ENCODE peak calls at places on chromosomes 6 and 20, in four cellular contexts. B is A549, A is HCT116, S is body of pancreas. M is an unnamed sample.

GRCh38 chr6:157107915-157108651 is 215.2 kb downstream of the TMEM242 start:
- DNase-seq in B (peak), A (no peak), S (no peak), M (no peak)

GRCh38 chr20:19027971-19028370 is 184.5 kb upstream of the SLC24A3 start:
- DNase-seq in B (no peak), A (no peak), S (no peak), M (no peak)

GRCh38 chr6:158068893-158069799 is 87.5 kb downstream of the SYNJ2 start:
- DNase-seq in B (peak), A (no peak), S (peak), M (peak)

GRCh38 chr6:65072500-65072899 is 634.5 kb downstream of the EYS start:
- DNase-seq in B (no peak), A (no peak), S (no peak), M (no peak)

GRCh38 chr6:130001229-130001554 is 17.2 kb upstream of the L3MBTL3 start:
- DNase-seq in B (no peak), A (no peak), S (no peak), M (no peak)

GRCh38 chr20:36875702-36876472 is at the start of gene TLDC2:
- DNase-seq in B (no peak), A (no peak), S (no peak), M (no peak)

GRCh38 chr6:107264357-107264831 is 149.1 kb upstream of the BEND3 start:
- DNase-seq in B (peak), A (no peak), S (no peak), M (no peak)

GRCh38 chr20:5658897-5659296 is 91.3 kb upstream of the SHLD1 start:
- DNase-seq in B (peak), A (no peak), S (peak), M (peak)

GRCh38 chr6:31765910-31766794 is 3.7 kb downstream of the SAPCD1 start:
- DNase-seq in B (no peak), A (no peak), S (no peak), M (no peak)

GRCh38 chr6:169215201-169215661 is 38.4 kb downstream of the THBS2 start:
- DNase-seq in B (no peak), A (no peak), S (no peak), M (no peak)

GRCh38 chr6:19380287-19380686 is 456.9 kb upstream of the ID4 start:
- DNase-seq in B (no peak), A (no peak), S (no peak), M (no peak)

GRCh38 chr6:104940881-104941693 is 15.8 kb upstream of the LIN28B start:
- DNase-seq in B (no peak), A (no peak), S (no peak), M (no peak)

GRCh38 chr20:44057698-44058675 is 129.0 kb downstream of the JPH2 start:
- DNase-seq in B (no peak), A (no peak), S (no peak), M (no peak)

GRCh38 chr20:16514145-16514544 is 59.1 kb downstream of the KIF16B start:
- DNase-seq in B (no peak), A (no peak), S (no peak), M (no peak)

GRCh38 chr20:58342104-58342945 is 32.8 kb downstream of the RAB22A start:
- DNase-seq in B (peak), A (no peak), S (no peak), M (no peak)

GRCh38 chr6:138346302-138347195 is 31.2 kb upstream of the SMIM28 start:
- DNase-seq in B (no peak), A (no peak), S (no peak), M (no peak)

GRCh38 chr20:61941721-61942405 is 123.8 kb downstream of the TAF4 start:
- DNase-seq in B (no peak), A (no peak), S (no peak), M (no peak)

GRCh38 chr20:39547546-39548410 is 585.6 kb downstream of the DHX35 start:
- DNase-seq in B (no peak), A (no peak), S (no peak), M (no peak)

GRCh38 chr6:28683945-28684538 is 158.4 kb downstream of the GPX5 start:
- DNase-seq in B (peak), A (peak), S (peak), M (no peak)

GRCh38 chr20:21360686-21361085 is 36.6 kb downstream of the NKX2-4 start:
- DNase-seq in B (no peak), A (no peak), S (no peak), M (no peak)

GRCh38 chr6:154537942-154538341 is 27.5 kb upstream of the CNKSR3 start:
- DNase-seq in B (no peak), A (no peak), S (peak), M (no peak)

GRCh38 chr6:25934181-25934580 is 3.7 kb upstream of the SLC17A2 start:
- DNase-seq in B (no peak), A (no peak), S (no peak), M (no peak)

GRCh38 chr6:53752440-53752839 is 42.4 kb upstream of the LRRC1 start:
- DNase-seq in B (no peak), A (no peak), S (no peak), M (no peak)

GRCh38 chr20:49132995-49133451 is 55.1 kb downstream of the STAU1 start:
- DNase-seq in B (peak), A (peak), S (peak), M (no peak)

GRCh38 chr6:128069180-128069579 is 168.3 kb upstream of the THEMIS start:
- DNase-seq in B (no peak), A (no peak), S (no peak), M (no peak)

GRCh38 chr20:45221076-45221475 is at the start of gene SEMG2:
- DNase-seq in B (no peak), A (no peak), S (no peak), M (no peak)

GRCh38 chr20:14116037-14116436 is 120.7 kb downstream of the MACROD2 start:
- DNase-seq in B (no peak), A (no peak), S (no peak), M (no peak)

GRCh38 chr6:89590133-89590532 is 48.4 kb downstream of the LYRM2 start:
- DNase-seq in B (no peak), A (no peak), S (no peak), M (no peak)

GRCh38 chr6:135904666-135905065 is 53.2 kb downstream of the PDE7B start:
- DNase-seq in B (no peak), A (no peak), S (no peak), M (no peak)

GRCh38 chr6:170442596-170442995 is 110.5 kb downstream of the PSMB1 start:
- DNase-seq in B (no peak), A (no peak), S (no peak), M (no peak)

GRCh38 chr6:170360476-170360875 is 53.9 kb downstream of the FAM120B start:
- DNase-seq in B (no peak), A (no peak), S (no peak), M (no peak)

DNA sequence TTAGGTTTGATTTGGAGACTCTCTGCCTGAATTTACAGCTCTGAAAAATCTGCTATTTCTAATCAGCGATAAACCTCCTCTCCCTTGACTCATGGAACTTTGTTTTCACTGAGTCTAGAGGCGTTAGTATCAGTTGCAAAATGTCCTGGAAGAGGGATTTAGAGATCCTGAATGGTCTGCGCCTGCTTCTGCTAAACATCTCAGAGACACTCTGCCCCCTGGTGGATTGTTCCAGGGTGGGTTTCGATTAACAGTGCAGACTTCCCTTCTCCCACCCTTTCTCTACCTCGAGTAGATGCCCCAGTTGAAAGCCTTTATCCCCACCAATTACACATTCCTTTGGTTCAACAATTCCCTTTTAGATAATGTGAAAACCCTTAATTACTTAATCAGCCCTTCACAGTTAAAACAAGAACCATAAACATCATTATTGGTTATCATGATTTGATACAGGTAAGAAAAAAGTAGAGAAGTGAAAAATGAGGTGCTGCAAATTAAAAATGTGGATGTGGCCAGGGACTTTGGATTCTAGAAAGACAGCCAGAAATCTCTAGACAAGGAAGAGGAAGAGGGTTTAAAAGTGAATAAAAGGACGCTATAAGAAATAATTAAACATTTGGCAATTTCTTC is 5.5 kb downstream of the HTR1B start:
- DNase-seq in B (peak), A (peak), S (peak), M (no peak)
- TF ChIP-seq POLR2A in B (no peak), A (no peak), S (no peak), M (no peak)

GRCh38 chr20:24996449-24997195 is 4.1 kb upstream of the APMAP start:
- DNase-seq in B (no peak), A (no peak), S (no peak), M (no peak)

GRCh38 chr20:24993337-24994185 is 1.0 kb upstream of the APMAP start:
- DNase-seq in B (peak), A (no peak), S (no peak), M (peak)

GRCh38 chr20:24995741-24996448 is 3.3 kb upstream of the APMAP start:
- DNase-seq in B (no peak), A (no peak), S (no peak), M (peak)

GRCh38 chr20:24994186-24994465 is 1.6 kb upstream of the APMAP start:
- DNase-seq in B (no peak), A (no peak), S (no peak), M (no peak)

DNA sequence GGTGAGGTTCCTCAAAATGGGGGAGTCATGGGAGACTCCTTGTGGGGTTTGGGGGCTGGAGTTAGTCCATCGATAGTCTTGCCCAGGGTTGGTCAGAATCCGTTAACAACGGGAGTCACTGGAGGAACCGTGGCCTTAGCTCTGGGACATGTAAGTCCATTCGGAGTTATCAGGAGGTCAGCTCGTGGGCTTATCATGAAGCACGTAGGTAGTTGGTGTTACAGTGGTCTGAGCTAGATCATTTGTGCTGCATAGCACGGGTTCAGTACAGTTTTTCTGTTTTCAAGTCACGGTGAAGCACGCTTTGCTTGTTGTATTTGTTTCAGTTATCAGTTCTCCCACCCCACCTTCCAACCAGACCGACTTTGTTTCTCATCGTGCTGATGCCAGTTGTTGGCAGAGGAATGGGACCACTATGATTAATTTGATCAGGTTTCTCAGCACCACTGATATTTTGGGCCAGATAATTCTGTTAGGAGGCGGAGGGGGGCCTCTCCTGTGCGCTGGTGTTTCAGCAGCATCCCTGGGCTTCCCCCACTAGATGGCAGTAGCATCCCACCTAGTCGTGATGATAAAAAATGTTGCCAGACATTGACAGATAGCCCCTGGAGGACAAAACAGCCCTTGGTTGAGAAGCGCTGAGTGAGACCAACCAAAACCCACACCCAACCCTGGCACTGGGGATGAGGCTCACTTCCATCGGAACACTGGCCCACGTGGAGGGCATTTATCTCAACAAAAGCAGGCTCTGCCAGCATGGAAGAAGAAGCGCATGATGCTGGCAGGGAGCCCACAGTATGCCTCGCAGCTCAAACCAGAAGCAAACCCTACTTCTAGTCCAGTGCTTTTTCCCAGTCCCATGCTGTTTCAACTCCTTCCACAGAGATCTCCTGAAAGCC is 2.2 kb upstream of the APMAP start:
- DNase-seq in B (peak), A (peak), S (peak), M (peak)
- TF ChIP-seq POLR2A in B (no peak), A (no peak), S (no peak), M (no peak)

GRCh38 chr6:131627724-131628682 is at the start of gene MED23:
- DNase-seq in B (peak), A (peak), S (peak), M (peak)
- TF ChIP-seq POLR2A in B (peak), A (no peak), S (peak), M (no peak)

DNA sequence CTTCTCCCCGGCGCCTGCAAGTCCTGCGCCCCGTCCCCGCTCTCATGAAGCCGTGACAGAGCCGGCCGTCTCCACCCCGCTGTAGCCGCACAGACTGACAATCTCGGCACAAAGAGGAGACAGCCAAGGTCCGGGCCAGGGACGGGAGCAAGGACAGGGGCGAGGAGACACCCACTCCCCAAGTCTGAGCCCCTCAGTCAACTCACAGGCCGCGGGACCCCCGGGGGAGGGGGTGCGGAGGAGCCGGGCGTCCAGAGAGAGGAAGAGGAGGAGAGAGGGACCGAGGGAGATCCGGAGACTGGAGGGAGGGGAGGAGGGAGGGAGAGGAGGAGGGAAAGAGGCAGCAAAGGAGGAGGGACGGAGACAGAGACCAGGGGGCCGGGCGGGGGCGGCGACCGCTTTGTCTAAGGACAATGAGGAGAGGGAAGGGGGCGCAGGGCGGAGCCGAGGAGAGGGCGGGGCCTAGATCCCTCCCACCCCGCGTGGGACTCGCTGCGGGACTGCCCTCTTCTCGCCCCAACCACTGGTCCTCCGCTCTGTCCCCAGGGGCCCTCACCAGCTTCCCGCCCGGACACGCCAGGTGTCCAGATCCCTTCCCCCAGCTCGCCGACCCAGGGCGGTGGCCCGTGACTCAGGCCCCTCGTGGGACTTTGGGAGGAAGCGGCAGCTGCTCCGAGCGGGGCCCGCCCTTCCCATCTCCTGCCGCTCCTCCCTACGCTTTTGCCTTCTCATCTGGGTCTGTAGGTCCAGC is 638 bp upstream of the PPP1R18 start:
- DNase-seq in B (peak), A (no peak), S (peak), M (peak)
- TF ChIP-seq POLR2A in B (no peak), A (peak), S (peak), M (no peak)

DNA sequence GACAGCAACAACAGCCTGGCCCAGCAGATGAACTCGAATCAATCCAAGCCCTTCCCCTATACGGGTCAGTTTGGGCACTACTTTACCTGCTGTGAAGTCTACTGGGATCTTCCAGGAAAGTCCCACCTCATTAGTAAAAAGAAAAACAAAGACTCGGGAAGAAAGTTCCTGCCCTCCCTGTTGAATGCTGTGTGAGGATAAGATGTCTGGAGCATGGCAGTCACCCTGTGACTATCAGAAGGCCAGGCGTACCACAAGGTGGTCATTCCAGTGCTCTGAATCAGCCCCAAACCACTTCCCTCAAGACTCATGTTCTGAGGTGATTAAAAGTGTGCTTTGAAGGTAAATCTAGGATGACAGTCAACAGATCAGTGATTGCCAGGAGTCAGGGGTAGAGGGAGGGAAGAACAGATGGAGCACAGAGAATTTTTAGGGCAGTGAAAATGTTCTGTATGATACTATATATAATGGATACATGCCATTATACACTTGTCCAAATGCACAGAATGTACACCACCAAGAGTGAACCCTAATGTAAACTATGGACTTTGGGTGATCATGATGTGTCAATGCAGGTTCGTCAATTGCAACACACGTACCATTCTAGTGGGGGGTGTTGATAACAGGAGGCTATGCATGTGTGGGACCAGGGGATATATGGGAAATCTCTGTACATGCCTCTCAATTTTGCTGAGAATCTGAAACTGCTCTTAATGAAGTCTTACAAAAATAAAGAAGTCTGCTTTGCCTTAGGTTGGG is 14.7 kb downstream of the FKBP1A start:
- DNase-seq in B (no peak), A (peak), S (no peak), M (no peak)
- TF ChIP-seq POLR2A in B (no peak), A (no peak), S (no peak), M (no peak)